ENCODE peak calls at places on chromosomes 13 and 19, in five cellular contexts. W, C, E, G and X are unnamed samples.

GRCh38 chr13:67228909-67229308 is 1.2 kb downstream of the PCDH9 start:
- DNase-seq in W (no peak), C (no peak), E (no peak), G (no peak), X (no peak)

GRCh38 chr13:93818345-93818744 is 591.7 kb downstream of the GPC6 start:
- DNase-seq in W (no peak), C (no peak), E (no peak), G (no peak), X (no peak)

GRCh38 chr19:48510421-48511268 is 990 bp downstream of the LMTK3 start:
- DNase-seq in W (peak; percentile 72), C (peak; percentile 50), E (peak; percentile 73), G (peak; percentile 82), X (peak; percentile 76)

GRCh38 chr13:113232208-113233003 is 23.0 kb downstream of the CUL4A start:
- DNase-seq in W (no peak), C (no peak), E (no peak), G (no peak), X (no peak)

GRCh38 chr13:68428292-68428691 is 1198.2 kb upstream of the PCDH9 start:
- DNase-seq in W (no peak), C (no peak), E (no peak), G (no peak), X (no peak)

GRCh38 chr19:38592940-38593339 is 24.8 kb downstream of the MAP4K1 start:
- DNase-seq in W (no peak), C (no peak), E (no peak), G (no peak), X (no peak)

GRCh38 chr19:5953680-5954213 is 24.2 kb downstream of the RANBP3 start:
- DNase-seq in W (peak; percentile 24), C (no peak), E (no peak), G (peak; percentile 63), X (no peak)

GRCh38 chr19:38697197-38697596 is 47.1 kb downstream of the CAPN12 start:
- DNase-seq in W (no peak), C (no peak), E (no peak), G (no peak), X (no peak)

GRCh38 chr19:49147923-49148682 is 7.1 kb downstream of the HRC start:
- DNase-seq in W (no peak), C (no peak), E (no peak), G (no peak), X (no peak)

GRCh38 chr13:65656740-65657329 is 1573.3 kb downstream of the PCDH9 start:
- DNase-seq in W (no peak), C (no peak), E (no peak), G (no peak), X (peak; percentile 66)

GRCh38 chr13:75968103-75968838 is 332.1 kb downstream of the LMO7 start:
- DNase-seq in W (peak; percentile 3), C (no peak), E (no peak), G (no peak), X (no peak)

GRCh38 chr13:33410619-33411018 is 125.1 kb upstream of the STARD13 start:
- DNase-seq in W (no peak), C (no peak), E (no peak), G (no peak), X (no peak)

GRCh38 chr13:82878536-82878935 is 1003.7 kb downstream of the SLITRK1 start:
- DNase-seq in W (no peak), C (no peak), E (no peak), G (no peak), X (no peak)

GRCh38 chr19:3344608-3345598 is 21.5 kb upstream of the NFIC start:
- DNase-seq in W (no peak), C (no peak), E (no peak), G (no peak), X (no peak)

GRCh38 chr13:41668130-41668757 is 210.9 kb downstream of the RGCC start:
- DNase-seq in W (peak; percentile 60), C (no peak), E (peak; percentile 55), G (peak; percentile 52), X (peak; percentile 90)

GRCh38 chr13:113855012-113855921 is 8.6 kb downstream of the GAS6 start:
- DNase-seq in W (no peak), C (no peak), E (no peak), G (no peak), X (no peak)

GRCh38 chr19:55526216-55527196 is 10.4 kb downstream of the SBK2 start:
- DNase-seq in W (peak; percentile 74), C (no peak), E (no peak), G (no peak), X (no peak)

GRCh38 chr19:17753976-17754375 is 2.7 kb downstream of the FCHO1 start:
- DNase-seq in W (no peak), C (no peak), E (no peak), G (no peak), X (no peak)

GRCh38 chr13:40456397-40456958 is 210.0 kb downstream of the FOXO1 start:
- DNase-seq in W (no peak), C (no peak), E (no peak), G (no peak), X (no peak)